ENCODE peak calls at places on chromosomes 4 and X, in seven cellular contexts. One of them, this sample, is unnamed.

GRCh38 chr4:13640149-13640671 is 12.7 kb upstream of the BOD1L1 start:
- DNase-seq in AG09319: no peak
- DNase-seq in AG08396: no peak
- DNase-seq in NCI-H1092 treated with DMSO at 0.1 percent for 48 hours: no peak
- DNase-seq in activated CD4-positive, alpha-beta T cell treated with anti-CD3 and anti-CD28 coated beads, Interleukin-2, amount 10 ng/mL, durations not matched to agents 7 days and 5 days: no peak
- DNase-seq in endothelial cell of umbilical vein: no peak
- DNase-seq in GM06990: no peak
- DNase-seq in this sample: peak

GRCh38 chrX:23811135-23811781 is 28.3 kb downstream of the SAT1 start:
- DNase-seq in AG09319: no peak
- DNase-seq in AG08396: no peak
- DNase-seq in NCI-H1092 treated with DMSO at 0.1 percent for 48 hours: no peak
- DNase-seq in activated CD4-positive, alpha-beta T cell treated with anti-CD3 and anti-CD28 coated beads, Interleukin-2, amount 10 ng/mL, durations not matched to agents 7 days and 5 days: no peak
- DNase-seq in endothelial cell of umbilical vein: peak
- DNase-seq in GM06990: no peak
- DNase-seq in this sample: no peak

GRCh38 chr4:3720461-3720860 is 45.7 kb upstream of the ADRA2C start:
- DNase-seq in AG09319: no peak
- DNase-seq in AG08396: no peak
- DNase-seq in NCI-H1092 treated with DMSO at 0.1 percent for 48 hours: peak
- DNase-seq in activated CD4-positive, alpha-beta T cell treated with anti-CD3 and anti-CD28 coated beads, Interleukin-2, amount 10 ng/mL, durations not matched to agents 7 days and 5 days: no peak
- DNase-seq in endothelial cell of umbilical vein: no peak
- DNase-seq in GM06990: no peak
- DNase-seq in this sample: no peak

GRCh38 chrX:66717926-66718325 is 79.0 kb upstream of the EDA2R start:
- DNase-seq in AG09319: no peak
- DNase-seq in AG08396: no peak
- DNase-seq in NCI-H1092 treated with DMSO at 0.1 percent for 48 hours: no peak
- DNase-seq in activated CD4-positive, alpha-beta T cell treated with anti-CD3 and anti-CD28 coated beads, Interleukin-2, amount 10 ng/mL, durations not matched to agents 7 days and 5 days: no peak
- DNase-seq in endothelial cell of umbilical vein: no peak
- DNase-seq in GM06990: no peak
- DNase-seq in this sample: no peak

GRCh38 chr4:39046243-39046642 is 14.0 kb upstream of the TMEM156 start:
- DNase-seq in AG09319: no peak
- DNase-seq in AG08396: no peak
- DNase-seq in NCI-H1092 treated with DMSO at 0.1 percent for 48 hours: no peak
- DNase-seq in activated CD4-positive, alpha-beta T cell treated with anti-CD3 and anti-CD28 coated beads, Interleukin-2, amount 10 ng/mL, durations not matched to agents 7 days and 5 days: no peak
- DNase-seq in endothelial cell of umbilical vein: no peak
- DNase-seq in GM06990: no peak
- DNase-seq in this sample: no peak

GRCh38 chrX:17629011-17629410 is 108.3 kb upstream of the SCML1 start:
- DNase-seq in AG09319: no peak
- DNase-seq in AG08396: no peak
- DNase-seq in NCI-H1092 treated with DMSO at 0.1 percent for 48 hours: no peak
- DNase-seq in activated CD4-positive, alpha-beta T cell treated with anti-CD3 and anti-CD28 coated beads, Interleukin-2, amount 10 ng/mL, durations not matched to agents 7 days and 5 days: no peak
- DNase-seq in endothelial cell of umbilical vein: peak
- DNase-seq in GM06990: no peak
- DNase-seq in this sample: no peak

GRCh38 chr4:182978152-182978827 is 61.1 kb upstream of the DCTD start:
- DNase-seq in AG09319: no peak
- DNase-seq in AG08396: no peak
- DNase-seq in NCI-H1092 treated with DMSO at 0.1 percent for 48 hours: no peak
- DNase-seq in activated CD4-positive, alpha-beta T cell treated with anti-CD3 and anti-CD28 coated beads, Interleukin-2, amount 10 ng/mL, durations not matched to agents 7 days and 5 days: no peak
- DNase-seq in endothelial cell of umbilical vein: peak
- DNase-seq in GM06990: peak
- DNase-seq in this sample: no peak

GRCh38 chrX:119042996-119043395 is 29.8 kb upstream of the CT47C1 start:
- DNase-seq in AG09319: no peak
- DNase-seq in AG08396: no peak
- DNase-seq in NCI-H1092 treated with DMSO at 0.1 percent for 48 hours: no peak
- DNase-seq in activated CD4-positive, alpha-beta T cell treated with anti-CD3 and anti-CD28 coated beads, Interleukin-2, amount 10 ng/mL, durations not matched to agents 7 days and 5 days: no peak
- DNase-seq in endothelial cell of umbilical vein: no peak
- DNase-seq in GM06990: no peak
- DNase-seq in this sample: no peak

GRCh38 chrX:39645059-39645895 is 452.5 kb downstream of the BCOR start:
- DNase-seq in AG09319: peak
- DNase-seq in AG08396: peak
- DNase-seq in NCI-H1092 treated with DMSO at 0.1 percent for 48 hours: no peak
- DNase-seq in activated CD4-positive, alpha-beta T cell treated with anti-CD3 and anti-CD28 coated beads, Interleukin-2, amount 10 ng/mL, durations not matched to agents 7 days and 5 days: no peak
- DNase-seq in endothelial cell of umbilical vein: peak
- DNase-seq in GM06990: no peak
- DNase-seq in this sample: peak

GRCh38 chr4:8817081-8817812 is 54.4 kb downstream of the HMX1 start:
- DNase-seq in AG09319: no peak
- DNase-seq in AG08396: no peak
- DNase-seq in NCI-H1092 treated with DMSO at 0.1 percent for 48 hours: no peak
- DNase-seq in activated CD4-positive, alpha-beta T cell treated with anti-CD3 and anti-CD28 coated beads, Interleukin-2, amount 10 ng/mL, durations not matched to agents 7 days and 5 days: no peak
- DNase-seq in endothelial cell of umbilical vein: no peak
- DNase-seq in GM06990: no peak
- DNase-seq in this sample: no peak

GRCh38 chr4:21819086-21819485 is 129.5 kb downstream of the KCNIP4 start:
- DNase-seq in AG09319: no peak
- DNase-seq in AG08396: no peak
- DNase-seq in NCI-H1092 treated with DMSO at 0.1 percent for 48 hours: no peak
- DNase-seq in activated CD4-positive, alpha-beta T cell treated with anti-CD3 and anti-CD28 coated beads, Interleukin-2, amount 10 ng/mL, durations not matched to agents 7 days and 5 days: no peak
- DNase-seq in endothelial cell of umbilical vein: peak
- DNase-seq in GM06990: no peak
- DNase-seq in this sample: no peak

GRCh38 chr4:2290488-2290887 is 28.6 kb upstream of the MXD4 start:
- DNase-seq in AG09319: no peak
- DNase-seq in AG08396: no peak
- DNase-seq in NCI-H1092 treated with DMSO at 0.1 percent for 48 hours: no peak
- DNase-seq in activated CD4-positive, alpha-beta T cell treated with anti-CD3 and anti-CD28 coated beads, Interleukin-2, amount 10 ng/mL, durations not matched to agents 7 days and 5 days: no peak
- DNase-seq in endothelial cell of umbilical vein: no peak
- DNase-seq in GM06990: no peak
- DNase-seq in this sample: no peak

GRCh38 chrX:13109811-13110210 is 65.4 kb upstream of the FAM9C start:
- DNase-seq in AG09319: no peak
- DNase-seq in AG08396: no peak
- DNase-seq in NCI-H1092 treated with DMSO at 0.1 percent for 48 hours: no peak
- DNase-seq in activated CD4-positive, alpha-beta T cell treated with anti-CD3 and anti-CD28 coated beads, Interleukin-2, amount 10 ng/mL, durations not matched to agents 7 days and 5 days: no peak
- DNase-seq in endothelial cell of umbilical vein: peak
- DNase-seq in GM06990: no peak
- DNase-seq in this sample: no peak

GRCh38 chr4:182126096-182126495 is 117.1 kb upstream of the TENM3 start:
- DNase-seq in AG09319: no peak
- DNase-seq in AG08396: no peak
- DNase-seq in NCI-H1092 treated with DMSO at 0.1 percent for 48 hours: no peak
- DNase-seq in activated CD4-positive, alpha-beta T cell treated with anti-CD3 and anti-CD28 coated beads, Interleukin-2, amount 10 ng/mL, durations not matched to agents 7 days and 5 days: no peak
- DNase-seq in endothelial cell of umbilical vein: no peak
- DNase-seq in GM06990: no peak
- DNase-seq in this sample: no peak

GRCh38 chr4:71189471-71189870 is 149.3 kb upstream of the SLC4A4 start:
- DNase-seq in AG09319: no peak
- DNase-seq in AG08396: peak
- DNase-seq in NCI-H1092 treated with DMSO at 0.1 percent for 48 hours: no peak
- DNase-seq in activated CD4-positive, alpha-beta T cell treated with anti-CD3 and anti-CD28 coated beads, Interleukin-2, amount 10 ng/mL, durations not matched to agents 7 days and 5 days: no peak
- DNase-seq in endothelial cell of umbilical vein: no peak
- DNase-seq in GM06990: no peak
- DNase-seq in this sample: no peak

GRCh38 chr4:74178798-74179197 is 20.9 kb downstream of the MTHFD2L start:
- DNase-seq in AG09319: no peak
- DNase-seq in AG08396: no peak
- DNase-seq in NCI-H1092 treated with DMSO at 0.1 percent for 48 hours: no peak
- DNase-seq in activated CD4-positive, alpha-beta T cell treated with anti-CD3 and anti-CD28 coated beads, Interleukin-2, amount 10 ng/mL, durations not matched to agents 7 days and 5 days: no peak
- DNase-seq in endothelial cell of umbilical vein: no peak
- DNase-seq in GM06990: no peak
- DNase-seq in this sample: no peak

GRCh38 chr4:40915318-40916217 is 165.8 kb downstream of the NSUN7 start:
- DNase-seq in AG09319: no peak
- DNase-seq in AG08396: no peak
- DNase-seq in NCI-H1092 treated with DMSO at 0.1 percent for 48 hours: no peak
- DNase-seq in activated CD4-positive, alpha-beta T cell treated with anti-CD3 and anti-CD28 coated beads, Interleukin-2, amount 10 ng/mL, durations not matched to agents 7 days and 5 days: no peak
- DNase-seq in endothelial cell of umbilical vein: no peak
- DNase-seq in GM06990: no peak
- DNase-seq in this sample: no peak

GRCh38 chrX:20514358-20514757 is 247.6 kb upstream of the RPS6KA3 start:
- DNase-seq in AG09319: no peak
- DNase-seq in AG08396: peak
- DNase-seq in NCI-H1092 treated with DMSO at 0.1 percent for 48 hours: no peak
- DNase-seq in activated CD4-positive, alpha-beta T cell treated with anti-CD3 and anti-CD28 coated beads, Interleukin-2, amount 10 ng/mL, durations not matched to agents 7 days and 5 days: no peak
- DNase-seq in endothelial cell of umbilical vein: peak
- DNase-seq in GM06990: no peak
- DNase-seq in this sample: peak